ENCODE peak calls at places on chromosomes 3 and 15, in nine cellular contexts. U is ovary, V is fibroblast of pulmonary artery, Y is MCF 10A, B is IMR-90, D is Calu3, F is colonic mucosa, W is HFFc6, Z is GM10248. I is an unnamed sample.

GRCh38 chr3:148218222-148218621 is 479.5 kb upstream of the AGTR1 start:
- DNase-seq in U (no peak), V (peak; percentile 44), Y (peak; percentile 11), B (no peak), D (no peak), F (no peak), W (no peak), Z (no peak), I (no peak)

GRCh38 chr15:60370804-60371700 is 26.7 kb downstream of the ANXA2 start:
- DNase-seq in U (peak; percentile 69), V (peak; percentile 99), Y (peak; percentile 99), B (peak; percentile 99), D (peak; percentile 87), F (peak; percentile 79), W (peak; percentile 98), Z (no peak), I (peak; percentile 87)

GRCh38 chr3:182562274-182562673 is 231.0 kb upstream of the ATP11B start:
- DNase-seq in U (no peak), V (no peak), Y (no peak), B (no peak), D (no peak), F (no peak), W (no peak), Z (no peak), I (peak; percentile 7)

GRCh38 chr3:65551945-65552344 is 486.8 kb downstream of the MAGI1 start:
- DNase-seq in U (no peak), V (no peak), Y (no peak), B (no peak), D (no peak), F (no peak), W (no peak), Z (no peak), I (no peak)

GRCh38 chr15:57505949-57506391 is 85.7 kb upstream of the MYZAP start:
- DNase-seq in U (peak; percentile 39), V (peak; percentile 82), Y (no peak), B (no peak), D (peak; percentile 95), F (peak; percentile 82), W (no peak), Z (no peak), I (peak; percentile 98)

GRCh38 chr3:134031620-134031915 is 1.8 kb upstream of the SLCO2A1 start:
- DNase-seq in U (no peak), V (no peak), Y (no peak), B (no peak), D (no peak), F (no peak), W (no peak), Z (no peak), I (no peak)

GRCh38 chr3:51860703-51861665 is at the start of gene IQCF2:
- DNase-seq in U (no peak), V (no peak), Y (no peak), B (no peak), D (no peak), F (no peak), W (no peak), Z (peak; percentile 31), I (no peak)

GRCh38 chr3:33360136-33360825 is 79.9 kb downstream of the UBP1 start:
- DNase-seq in U (no peak), V (peak; percentile 66), Y (peak; percentile 54), B (peak; percentile 79), D (peak; percentile 40), F (no peak), W (peak; percentile 84), Z (no peak), I (peak; percentile 89)

GRCh38 chr3:20080956-20081554 is 40.8 kb downstream of the KAT2B start:
- DNase-seq in U (no peak), V (peak; percentile 13), Y (peak; percentile 50), B (peak; percentile 6), D (no peak), F (peak; percentile 27), W (no peak), Z (no peak), I (peak; percentile 66)
- TF ChIP-seq CTCF in U (no peak), V (no peak), Y (no peak), B (no peak), D (no peak), F (no peak), W (no peak), Z (no peak), I (no peak)

DNA sequence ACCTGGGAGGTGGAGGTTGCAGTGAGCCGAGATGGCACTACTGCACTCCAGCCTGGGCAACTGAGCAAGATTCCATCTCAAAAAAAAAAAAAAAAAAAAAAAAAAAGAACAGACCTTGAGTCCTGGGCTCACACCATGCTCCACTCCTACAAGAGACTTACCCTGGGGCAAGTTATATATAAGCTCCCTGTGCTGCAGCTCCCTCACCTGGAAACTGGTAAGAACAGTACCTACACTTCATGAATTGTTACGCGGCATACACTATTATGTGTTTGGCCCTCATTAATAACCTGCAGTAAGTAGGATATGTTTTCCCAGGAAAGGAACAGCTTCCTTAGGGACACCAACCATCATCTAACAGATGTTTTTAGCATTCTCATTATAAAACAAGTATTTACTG is 119.6 kb downstream of the FMN1 start:
- DNase-seq in U (no peak), V (no peak), Y (peak; percentile 34), B (no peak), D (no peak), F (no peak), W (no peak), Z (no peak), I (peak; percentile 62)
- TF ChIP-seq CTCF in U (no peak), V (no peak), Y (no peak), B (no peak), D (no peak), F (peak; percentile 31), W (no peak), Z (no peak), I (peak; percentile 46)

DNA sequence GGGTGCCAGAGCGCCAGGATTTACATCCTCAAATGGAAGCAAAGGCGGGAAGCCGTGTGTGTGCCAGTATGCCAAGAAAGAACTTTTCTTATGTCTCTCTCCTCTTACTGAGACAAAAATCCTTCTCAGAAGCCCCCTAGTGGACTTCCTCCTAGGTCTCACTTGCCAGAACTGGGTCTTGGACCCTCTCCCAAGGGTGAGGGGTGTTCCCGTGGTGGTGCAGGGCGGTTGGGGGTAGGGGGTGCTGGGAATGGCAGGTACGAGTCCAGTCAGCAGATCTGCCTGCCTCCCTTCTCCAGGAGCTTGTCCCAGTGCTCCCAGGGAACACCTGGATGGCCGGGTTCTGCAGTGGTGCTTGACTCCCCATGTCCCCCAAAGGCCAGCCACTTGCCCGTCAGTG is 52.0 kb downstream of the CORO2B start:
- DNase-seq in U (no peak), V (no peak), Y (no peak), B (no peak), D (no peak), F (no peak), W (no peak), Z (no peak), I (no peak)
- TF ChIP-seq CTCF in U (no peak), V (peak; percentile 9), Y (no peak), B (peak; percentile 5), D (no peak), F (no peak), W (peak; percentile 34), Z (no peak), I (no peak)

GRCh38 chr15:75597667-75598341 is 18.7 kb upstream of the PTPN9 start:
- DNase-seq in U (no peak), V (peak; percentile 36), Y (peak; percentile 14), B (no peak), D (no peak), F (no peak), W (no peak), Z (no peak), I (no peak)
- TF ChIP-seq CTCF in U (no peak), V (peak; percentile 56), Y (peak; percentile 29), B (peak; percentile 25), D (no peak), F (peak; percentile 23), W (peak; percentile 72), Z (peak; percentile 4), I (peak; percentile 33)

GRCh38 chr3:139202226-139202958 is 141.4 kb upstream of the MRPS22 start:
- DNase-seq in U (no peak), V (no peak), Y (peak; percentile 54), B (no peak), D (peak; percentile 87), F (peak; percentile 76), W (no peak), Z (no peak), I (peak; percentile 45)

GRCh38 chr3:139201446-139202225 is 142.2 kb upstream of the MRPS22 start:
- DNase-seq in U (no peak), V (no peak), Y (no peak), B (no peak), D (no peak), F (no peak), W (no peak), Z (no peak), I (no peak)

GRCh38 chr3:139203752-139204151 is 140.1 kb upstream of the MRPS22 start:
- DNase-seq in U (no peak), V (no peak), Y (no peak), B (no peak), D (no peak), F (no peak), W (no peak), Z (no peak), I (no peak)

GRCh38 chr3:139204756-139205155 is 139.1 kb upstream of the MRPS22 start:
- DNase-seq in U (no peak), V (peak; percentile 38), Y (no peak), B (peak; percentile 50), D (no peak), F (no peak), W (peak; percentile 26), Z (no peak), I (no peak)

DNA sequence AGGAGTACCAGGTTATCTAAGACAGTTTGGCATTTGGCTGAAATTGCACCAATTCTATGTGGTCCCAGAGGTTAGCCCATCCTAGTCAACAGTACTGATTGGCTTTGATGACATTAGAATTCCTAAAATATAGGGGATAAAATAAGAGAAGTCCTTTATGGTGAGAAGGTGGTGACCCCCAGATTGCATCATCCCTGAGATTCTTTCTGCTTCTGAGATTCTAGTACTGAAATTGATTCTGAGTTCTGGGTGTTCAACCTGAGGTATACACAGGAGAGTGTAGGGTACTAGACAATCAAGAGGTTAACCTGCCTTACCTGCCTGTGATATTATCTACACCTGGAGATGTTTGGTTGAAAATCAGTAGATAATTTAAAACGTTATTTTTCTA is 140.9 kb upstream of the MRPS22 start:
- DNase-seq in U (no peak), V (no peak), Y (no peak), B (no peak), D (no peak), F (no peak), W (no peak), Z (no peak), I (no peak)
- TF ChIP-seq CTCF in U (no peak), V (no peak), Y (no peak), B (no peak), D (no peak), F (no peak), W (no peak), Z (no peak), I (no peak)